ENCODE peak calls at places on chromosomes 5 and 9, in four cellular contexts. H is thoracic aorta, U is hypothalamus, N is GM20000. R is an unnamed sample.

GRCh38 chr5:43602456-43602817 is 543 bp upstream of the NNT start:
- DNase-seq in H (no peak), U (no peak), N (peak; percentile 32), R (peak; percentile 4)

GRCh38 chr9:38096238-38096805 is 27.3 kb upstream of the SHB start:
- DNase-seq in H (no peak), U (no peak), N (no peak), R (no peak)

GRCh38 chr9:23005061-23005690 is 558.6 kb downstream of the DMRTA1 start:
- DNase-seq in H (no peak), U (no peak), N (no peak), R (peak; percentile 37)

GRCh38 chr5:57072218-57072892 is 101.5 kb upstream of the GPBP1 start:
- DNase-seq in H (no peak), U (no peak), N (no peak), R (no peak)

GRCh38 chr9:6681147-6681956 is 35.8 kb upstream of the GLDC start:
- DNase-seq in H (peak; percentile 90), U (peak; percentile 89), N (peak; percentile 90), R (peak; percentile 94)

GRCh38 chr5:37054391-37054790 is 177.8 kb downstream of the NIPBL start:
- DNase-seq in H (no peak), U (no peak), N (no peak), R (no peak)

GRCh38 chr9:33202552-33203300 is 35.6 kb upstream of the B4GALT1 start:
- DNase-seq in H (no peak), U (no peak), N (peak; percentile 74), R (no peak)

GRCh38 chr5:83925952-83926351 is 205.3 kb upstream of the HAPLN1 start:
- DNase-seq in H (no peak), U (no peak), N (no peak), R (no peak)

GRCh38 chr9:116115731-116116353 is 37.7 kb upstream of the PAPPA start:
- DNase-seq in H (no peak), U (no peak), N (no peak), R (no peak)

GRCh38 chr5:54769072-54769471 is 216.3 kb downstream of the ESM1 start:
- DNase-seq in H (no peak), U (no peak), N (no peak), R (no peak)

GRCh38 chr5:89343666-89344065 is 460.7 kb upstream of the MEF2C start:
- DNase-seq in H (no peak), U (no peak), N (peak; percentile 50), R (no peak)

GRCh38 chr5:88660947-88661869 is 221.8 kb downstream of the MEF2C start:
- DNase-seq in H (no peak), U (no peak), N (peak; percentile 86), R (peak; percentile 97)

GRCh38 chr5:173735691-173736090 is 119.2 kb upstream of the BOD1 start:
- DNase-seq in H (no peak), U (no peak), N (no peak), R (no peak)

GRCh38 chr5:159893020-159893695 is 23.1 kb upstream of the ADRA1B start:
- DNase-seq in H (no peak), U (no peak), N (no peak), R (no peak)

GRCh38 chr5:57335092-57335491 is 147.5 kb downstream of the ACTBL2 start:
- DNase-seq in H (no peak), U (no peak), N (no peak), R (no peak)

GRCh38 chr5:84885479-84886258 is 501.0 kb upstream of the EDIL3 start:
- DNase-seq in H (peak; percentile 35), U (no peak), N (no peak), R (peak; percentile 23)

GRCh38 chr5:100731768-100732167 is 171.3 kb downstream of the ST8SIA4 start:
- DNase-seq in H (no peak), U (no peak), N (peak; percentile 54), R (no peak)